ENCODE peak calls at places on chromosomes 1 and 21, in six cellular contexts. F is uterus, T is head of caudate nucleus, O is thyroid gland, M is occipital lobe, L is fibroblast of the aortic adventitia. Q is an unnamed sample.

GRCh38 chr1:115908565-115909334 is 67.6 kb upstream of the SLC22A15 start:
- DNase-seq in F (no peak), T (peak), O (no peak), M (no peak), L (no peak), Q (no peak)

GRCh38 chr1:10651793-10652192 is 144.7 kb downstream of the CASZ1 start:
- DNase-seq in F (no peak), T (no peak), O (peak), M (no peak), L (no peak), Q (no peak)

GRCh38 chr21:38768385-38769071 is 37.2 kb upstream of the ETS2 start:
- DNase-seq in F (no peak), T (no peak), O (no peak), M (no peak), L (peak), Q (no peak)

GRCh38 chr1:182990413-182991144 is 32.6 kb upstream of the LAMC1 start:
- DNase-seq in F (no peak), T (no peak), O (no peak), M (no peak), L (peak), Q (no peak)

GRCh38 chr1:111961773-111962565 is 27.5 kb downstream of the KCND3 start:
- DNase-seq in F (no peak), T (peak), O (no peak), M (peak), L (no peak), Q (no peak)

GRCh38 chr1:36458910-36459309 is 5.3 kb downstream of the MRPS15 start:
- DNase-seq in F (no peak), T (peak), O (no peak), M (no peak), L (no peak), Q (no peak)

GRCh38 chr1:204826970-204827369 is 43.7 kb upstream of the NFASC start:
- DNase-seq in F (no peak), T (peak), O (no peak), M (no peak), L (peak), Q (peak)

GRCh38 chr1:209607102-209607794 is 23.7 kb downstream of the CAMK1G start:
- DNase-seq in F (no peak), T (no peak), O (no peak), M (no peak), L (peak), Q (no peak)

GRCh38 chr1:26419494-26419893 is 8.9 kb downstream of the LIN28A start:
- DNase-seq in F (no peak), T (peak), O (no peak), M (no peak), L (no peak), Q (no peak)

GRCh38 chr21:45869121-45870007 is 112.2 kb upstream of the COL6A1 start:
- DNase-seq in F (no peak), T (no peak), O (no peak), M (no peak), L (peak), Q (no peak)

GRCh38 chr1:70353641-70354331 is 736 bp downstream of the ANKRD13C start:
- DNase-seq in F (no peak), T (peak), O (peak), M (peak), L (peak), Q (no peak)

GRCh38 chr1:243645281-243645680 is 204.8 kb downstream of the AKT3 start:
- DNase-seq in F (no peak), T (no peak), O (no peak), M (no peak), L (no peak), Q (no peak)

GRCh38 chr1:205237526-205238484 is 10.1 kb downstream of the TMCC2 start:
- DNase-seq in F (no peak), T (peak), O (no peak), M (no peak), L (no peak), Q (no peak)

GRCh38 chr1:20248954-20249612 is 41.6 kb upstream of the VWA5B1 start:
- DNase-seq in F (no peak), T (peak), O (no peak), M (no peak), L (no peak), Q (no peak)

Q was measured in SK-N-DZ.